ENCODE peak calls at places on chromosomes 3 and 15, in four cellular contexts. G is frontal cortex, R is HS-5, C is HT1080. L is an unnamed sample.

GRCh38 chr3:98657429-98657828 is 64.0 kb upstream of the CPOX start:
- DNase-seq in G (no peak), R (no peak), C (no peak), L (no peak)

GRCh38 chr3:98199020-98199419 is 32.5 kb downstream of the OR5H15 start:
- DNase-seq in G (no peak), R (no peak), C (peak; percentile 14), L (no peak)

GRCh38 chr3:46898321-46899150 is 21.0 kb downstream of the PTH1R start:
- DNase-seq in G (no peak), R (no peak), C (no peak), L (no peak)

GRCh38 chr15:33026614-33027013 is 167.9 kb downstream of the FMN1 start:
- DNase-seq in G (no peak), R (no peak), C (no peak), L (no peak)

GRCh38 chr15:63970723-63971426 is 75.4 kb downstream of the DAPK2 start:
- DNase-seq in G (no peak), R (no peak), C (no peak), L (no peak)

GRCh38 chr3:129312671-129313414 is 34.2 kb downstream of the HMCES start:
- DNase-seq in G (no peak), R (no peak), C (no peak), L (no peak)

GRCh38 chr3:122353901-122354401 is 28.9 kb downstream of the CSTA start:
- DNase-seq in G (no peak), R (no peak), C (no peak), L (no peak)

GRCh38 chr3:43764012-43764411 is 73.3 kb downstream of the ABHD5 start:
- DNase-seq in G (no peak), R (no peak), C (no peak), L (no peak)

GRCh38 chr3:9231006-9231405 is 18.4 kb downstream of the SRGAP3 start:
- DNase-seq in G (no peak), R (no peak), C (no peak), L (no peak)

GRCh38 chr3:122533931-122534334 is 19.2 kb upstream of the KPNA1 start:
- DNase-seq in G (no peak), R (peak; percentile 60), C (peak; percentile 98), L (no peak)

GRCh38 chr3:195774917-195775316 is 36.8 kb downstream of the MUC4 start:
- DNase-seq in G (no peak), R (no peak), C (peak; percentile 45), L (no peak)

GRCh38 chr3:193831495-193832455 is 238.8 kb downstream of the OPA1 start:
- DNase-seq in G (peak; percentile 7), R (no peak), C (peak; percentile 92), L (no peak)

GRCh38 chr15:68078365-68078764 is 24.2 kb downstream of the PIAS1 start:
- DNase-seq in G (no peak), R (no peak), C (no peak), L (no peak)

GRCh38 chr3:129015388-129016105 is 14.4 kb downstream of the EFCC1 start:
- DNase-seq in G (no peak), R (no peak), C (no peak), L (no peak)

L was measured in AG04449.